ENCODE peak calls at places on chromosome 22, in six cellular contexts. N is pancreas, P is kidney, C is suprapubic skin, H is GM23248, Q is A549. A is an unnamed sample.
A peak's percentile ranks its signal among the peaks of the same experiment; 100 is the strongest.

GRCh38 chr22:16917144-16918003 is 90.6 kb downstream of the GAB4 start:
- DNase-seq in N (peak; percentile 39), P (no peak), C (no peak), H (peak; percentile 68), Q (peak; percentile 33), A (no peak)

GRCh38 chr22:39932918-39933649 is 27.1 kb upstream of the TMA7B start:
- DNase-seq in N (peak; percentile 47), P (no peak), C (no peak), H (peak; percentile 36), Q (peak; percentile 15), A (peak; percentile 60)

GRCh38 chr22:27045103-27045940 is 387.9 kb downstream of the MIAT start:
- DNase-seq in N (no peak), P (no peak), C (no peak), H (peak; percentile 74), Q (peak; percentile 23), A (no peak)

GRCh38 chr22:50728523-50728931 is 9.5 kb upstream of the ACR start:
- DNase-seq in N (peak; percentile 12), P (peak; percentile 58), C (peak; percentile 76), H (no peak), Q (no peak), A (no peak)

GRCh38 chr22:30893434-30894370 is 74.9 kb downstream of the MORC2 start:
- DNase-seq in N (no peak), P (peak; percentile 37), C (no peak), H (no peak), Q (no peak), A (peak; percentile 4)

GRCh38 chr22:20062766-20063083 is 17.3 kb upstream of the DGCR8 start:
- DNase-seq in N (no peak), P (no peak), C (no peak), H (peak; percentile 41), Q (no peak), A (no peak)

GRCh38 chr22:22943521-22944267 is 56.1 kb downstream of the IGLL5 start:
- DNase-seq in N (no peak), P (no peak), C (peak; percentile 52), H (no peak), Q (no peak), A (no peak)

GRCh38 chr22:41285441-41285819 is 557 bp downstream of the RANGAP1 start:
- DNase-seq in N (peak; percentile 70), P (peak; percentile 79), C (no peak), H (peak; percentile 98), Q (no peak), A (peak; percentile 98)

GRCh38 chr22:20530368-20531153 is 23.2 kb downstream of the MED15 start:
- DNase-seq in N (no peak), P (no peak), C (no peak), H (peak; percentile 96), Q (peak; percentile 64), A (no peak)

GRCh38 chr22:19872779-19873137 is 18.1 kb upstream of the GNB1L start:
- DNase-seq in N (peak; percentile 65), P (peak; percentile 66), C (peak; percentile 69), H (no peak), Q (no peak), A (no peak)

GRCh38 chr22:44023404-44024287 is 456 bp upstream of the PARVB start:
- DNase-seq in N (peak; percentile 41), P (peak; percentile 87), C (no peak), H (peak; percentile 71), Q (no peak), A (no peak)

GRCh38 chr22:32245042-32245441 is 10.1 kb downstream of the SLC5A4 start:
- DNase-seq in N (no peak), P (no peak), C (no peak), H (no peak), Q (peak; percentile 28), A (no peak)

GRCh38 chr22:23072035-23072910 is 2.0 kb downstream of the GNAZ start:
- DNase-seq in N (peak; percentile 4), P (peak; percentile 53), C (no peak), H (peak; percentile 6), Q (no peak), A (no peak)

GRCh38 chr22:28181332-28181731 is 262.3 kb upstream of the PITPNB start:
- DNase-seq in N (no peak), P (no peak), C (no peak), H (peak; percentile 38), Q (no peak), A (no peak)

GRCh38 chr22:29658171-29658570 is 54.7 kb downstream of the NF2 start:
- DNase-seq in N (no peak), P (no peak), C (no peak), H (no peak), Q (no peak), A (no peak)

GRCh38 chr22:20671409-20672081 is 102.4 kb upstream of the SERPIND1 start:
- DNase-seq in N (no peak), P (no peak), C (no peak), H (no peak), Q (no peak), A (no peak)

GRCh38 chr22:29798801-29799200 is 31.6 kb downstream of the UQCR10 start:
- DNase-seq in N (no peak), P (no peak), C (no peak), H (no peak), Q (no peak), A (no peak)

GRCh38 chr22:35437038-35437437 is 37.1 kb downstream of the MCM5 start:
- DNase-seq in N (no peak), P (no peak), C (no peak), H (peak; percentile 16), Q (peak; percentile 41), A (no peak)

GRCh38 chr22:44493206-44493605 is 4.8 kb downstream of the RTL6 start:
- DNase-seq in N (no peak), P (no peak), C (no peak), H (no peak), Q (no peak), A (peak; percentile 31)

GRCh38 chr22:26768986-26769385 is 111.6 kb downstream of the MIAT start:
- DNase-seq in N (no peak), P (no peak), C (no peak), H (peak; percentile 96), Q (no peak), A (no peak)

GRCh38 chr22:39597236-39597869 is 26.8 kb downstream of the CACNA1I start:
- DNase-seq in N (no peak), P (no peak), C (no peak), H (no peak), Q (no peak), A (no peak)

GRCh38 chr22:40714514-40714966 is 35.3 kb downstream of the MCHR1 start:
- DNase-seq in N (no peak), P (no peak), C (no peak), H (peak; percentile 53), Q (no peak), A (no peak)

GRCh38 chr22:20533095-20533878 is 25.9 kb downstream of the MED15 start:
- DNase-seq in N (no peak), P (no peak), C (no peak), H (no peak), Q (no peak), A (no peak)

GRCh38 chr22:35021166-35021565 is 44.8 kb upstream of the ISX start:
- DNase-seq in N (no peak), P (no peak), C (peak; percentile 64), H (no peak), Q (no peak), A (no peak)

GRCh38 chr22:30424471-30425326 is 869 bp upstream of the MTFP1 start:
- DNase-seq in N (no peak), P (peak; percentile 60), C (no peak), H (peak; percentile 70), Q (no peak), A (no peak)

GRCh38 chr22:27573992-27574391 is 227.6 kb downstream of the MN1 start:
- DNase-seq in N (no peak), P (no peak), C (no peak), H (peak; percentile 26), Q (no peak), A (no peak)

GRCh38 chr22:19848298-19849224 is 6.1 kb downstream of the GNB1L start:
- DNase-seq in N (peak; percentile 85), P (peak; percentile 74), C (no peak), H (peak; percentile 57), Q (peak; percentile 21), A (no peak)

GRCh38 chr22:39567135-39567946 is 3.2 kb upstream of the CACNA1I start:
- DNase-seq in N (no peak), P (no peak), C (no peak), H (no peak), Q (no peak), A (peak; percentile 50)

GRCh38 chr22:33477131-33478111 is 419.2 kb upstream of the SYN3 start:
- DNase-seq in N (no peak), P (no peak), C (no peak), H (no peak), Q (no peak), A (no peak)
- H3K27ac ChIP-seq in N (no peak overlapping the region), P (no peak overlapping the region), C (no peak overlapping the region), H (no peak overlapping the region), Q (peak overlapping the region; percentile 10), A (no peak overlapping the region)

DNA sequence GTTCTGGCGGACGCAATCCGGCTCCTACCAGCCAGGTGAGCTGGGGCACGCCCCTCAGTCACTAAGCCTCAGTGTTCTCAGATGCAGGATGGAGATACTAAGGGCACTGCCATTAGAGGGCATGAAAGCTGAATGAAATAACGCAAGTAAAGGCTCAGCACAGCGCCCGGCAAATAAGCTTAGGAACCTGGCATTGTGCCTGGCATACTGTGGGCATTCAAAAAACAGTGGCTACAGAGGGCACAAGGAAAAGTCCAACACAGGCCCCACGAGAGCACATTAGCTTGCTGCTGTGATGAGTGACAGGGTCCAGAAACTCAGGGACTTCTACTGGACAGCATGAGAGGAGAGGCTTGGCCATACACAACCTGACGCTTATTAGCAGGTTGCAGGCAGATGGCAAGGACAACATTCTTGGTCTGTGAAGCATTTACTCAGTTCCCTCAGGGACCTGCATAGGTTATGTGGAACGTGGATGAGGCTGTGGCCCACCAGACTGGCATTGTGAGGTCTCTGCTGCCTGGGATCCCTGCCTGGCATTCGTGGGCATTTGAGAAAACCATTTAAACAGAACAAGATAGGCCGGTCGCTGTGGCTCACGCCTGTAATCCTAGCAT is 12.2 kb downstream of the TXN2 start:
- DNase-seq in N (no peak), P (no peak), C (no peak), H (no peak), Q (no peak), A (no peak)
- H3K4me1 ChIP-seq in N (peaks cover 18% of the 10 kb centered on the region), P (peaks cover 4% of the 10 kb centered on the region), C (peaks cover 57% of the 10 kb centered on the region), H (peaks cover 53% of the 10 kb centered on the region), Q (peaks cover 62% of the 10 kb centered on the region), A (peaks cover 18% of the 10 kb centered on the region)

GRCh38 chr22:48588881-48589450 is 1238.7 kb downstream of the BRD1 start:
- DNase-seq in N (no peak), P (peak; percentile 55), C (no peak), H (no peak), Q (no peak), A (no peak)
- H3K9me3 ChIP-seq in N (no peaks in the 10 kb centered on the region), P (no peaks in the 10 kb centered on the region), C (no peaks in the 10 kb centered on the region), H (no peaks in the 10 kb centered on the region), Q (no peaks in the 10 kb centered on the region), A (no peaks in the 10 kb centered on the region)

GRCh38 chr22:46613606-46613997 is 6.6 kb upstream of the GRAMD4 start:
- DNase-seq in N (no peak), P (no peak), C (no peak), H (no peak), Q (no peak), A (no peak)

GRCh38 chr22:46612904-46613605 is 7.1 kb upstream of the GRAMD4 start:
- DNase-seq in N (no peak), P (peak; percentile 76), C (no peak), H (no peak), Q (no peak), A (peak; percentile 39)

GRCh38 chr22:46614070-46614931 is 5.9 kb upstream of the GRAMD4 start:
- DNase-seq in N (no peak), P (no peak), C (no peak), H (no peak), Q (no peak), A (peak; percentile 88)

GRCh38 chr22:46611189-46611588 is 9.0 kb upstream of the GRAMD4 start:
- DNase-seq in N (no peak), P (no peak), C (no peak), H (no peak), Q (no peak), A (no peak)

GRCh38 chr22:46612341-46612903 is 7.8 kb upstream of the GRAMD4 start:
- DNase-seq in N (no peak), P (no peak), C (no peak), H (no peak), Q (no peak), A (no peak)
- H3K27ac ChIP-seq in N (no peak overlapping the region), P (no peak overlapping the region), C (no peak overlapping the region), H (no peak overlapping the region), Q (no peak overlapping the region), A (peak overlapping the region; percentile 44)

A was measured in CD4-positive, alpha-beta memory T cell.